ENCODE peak calls at places on chromosomes 12 and 14, in seven cellular contexts. R, C, A, Z, Y, S and K are unnamed samples.

GRCh38 chr12:8018666-8019581 is 13.6 kb upstream of the FOXJ2 start:
- DNase-seq in R (no peak), C (peak), A (no peak), Z (no peak), Y (no peak), S (peak), K (peak)

GRCh38 chr14:22471545-22472121 is 117.4 kb downstream of the DAD1 start:
- DNase-seq in R (peak), C (peak), A (peak), Z (no peak), Y (no peak), S (peak), K (peak)

GRCh38 chr12:85782711-85783110 is 53.5 kb downstream of the RASSF9 start:
- DNase-seq in R (no peak), C (no peak), A (no peak), Z (no peak), Y (no peak), S (no peak), K (peak)

GRCh38 chr12:123078114-123078465 is 72.8 kb downstream of the PITPNM2 start:
- DNase-seq in R (no peak), C (no peak), A (no peak), Z (no peak), Y (no peak), S (peak), K (no peak)

GRCh38 chr14:101194356-101195308 is 291.1 kb upstream of the RTL1 start:
- DNase-seq in R (no peak), C (no peak), A (no peak), Z (no peak), Y (no peak), S (no peak), K (no peak)

GRCh38 chr12:22275847-22276246 is 58.7 kb downstream of the ST8SIA1 start:
- DNase-seq in R (no peak), C (no peak), A (peak), Z (no peak), Y (no peak), S (no peak), K (no peak)

GRCh38 chr12:63151898-63152700 is 1.1 kb upstream of the AVPR1A start:
- DNase-seq in R (peak), C (peak), A (peak), Z (no peak), Y (no peak), S (peak), K (peak)

GRCh38 chr14:59098377-59098776 is 90.1 kb upstream of the DAAM1 start:
- DNase-seq in R (no peak), C (no peak), A (peak), Z (no peak), Y (no peak), S (no peak), K (no peak)

GRCh38 chr12:57604454-57605307 is at the start of gene DTX3:
- DNase-seq in R (no peak), C (no peak), A (peak), Z (no peak), Y (no peak), S (peak), K (no peak)

GRCh38 chr14:83566567-83566966 is 1963.4 kb upstream of the FLRT2 start:
- DNase-seq in R (no peak), C (no peak), A (no peak), Z (no peak), Y (no peak), S (no peak), K (no peak)
- TF ChIP-seq REST in R (no peak), C (no peak), A (no peak), Z (no peak), Y (no peak), S (no peak), K (no peak)

GRCh38 chr12:108629824-108630476 is 3.7 kb downstream of the SELPLG start:
- DNase-seq in R (no peak), C (peak), A (no peak), Z (no peak), Y (no peak), S (no peak), K (no peak)
- TF ChIP-seq REST in R (no peak), C (no peak), A (no peak), Z (no peak), Y (no peak), S (no peak), K (no peak)

GRCh38 chr12:60148831-60149230 is 553.0 kb downstream of the SLC16A7 start:
- DNase-seq in R (no peak), C (no peak), A (no peak), Z (no peak), Y (no peak), S (no peak), K (peak)
- TF ChIP-seq REST in R (no peak), C (no peak), A (no peak), Z (no peak), Y (no peak), S (no peak), K (no peak)

GRCh38 chr14:28830115-28830534 is 63.5 kb downstream of the FOXG1 start:
- DNase-seq in R (no peak), C (no peak), A (no peak), Z (no peak), Y (no peak), S (no peak), K (no peak)

DNA sequence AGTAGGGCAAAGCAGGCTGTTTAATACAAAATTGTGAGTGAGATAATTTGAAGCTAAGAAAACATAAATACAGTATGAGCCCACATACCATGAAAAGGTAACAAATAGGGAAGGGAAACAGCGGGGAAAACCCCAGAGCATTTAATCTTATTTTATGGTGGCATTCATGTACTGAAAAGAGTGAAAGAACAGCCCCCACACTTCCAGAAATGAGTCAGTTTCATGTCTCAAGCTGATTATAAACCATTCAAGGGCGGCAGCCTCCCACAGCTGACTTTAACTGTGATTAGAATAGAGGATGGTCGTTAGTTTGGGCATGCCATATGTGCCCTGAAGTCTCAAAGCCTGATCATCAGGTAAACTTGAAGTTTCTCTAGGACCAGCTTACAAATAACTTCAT is 64.5 kb downstream of the FOXG1 start:
- DNase-seq in R (no peak), C (no peak), A (no peak), Z (peak), Y (no peak), S (no peak), K (no peak)
- TF ChIP-seq REST in R (no peak), C (no peak), A (no peak), Z (no peak), Y (no peak), S (no peak), K (no peak)

DNA sequence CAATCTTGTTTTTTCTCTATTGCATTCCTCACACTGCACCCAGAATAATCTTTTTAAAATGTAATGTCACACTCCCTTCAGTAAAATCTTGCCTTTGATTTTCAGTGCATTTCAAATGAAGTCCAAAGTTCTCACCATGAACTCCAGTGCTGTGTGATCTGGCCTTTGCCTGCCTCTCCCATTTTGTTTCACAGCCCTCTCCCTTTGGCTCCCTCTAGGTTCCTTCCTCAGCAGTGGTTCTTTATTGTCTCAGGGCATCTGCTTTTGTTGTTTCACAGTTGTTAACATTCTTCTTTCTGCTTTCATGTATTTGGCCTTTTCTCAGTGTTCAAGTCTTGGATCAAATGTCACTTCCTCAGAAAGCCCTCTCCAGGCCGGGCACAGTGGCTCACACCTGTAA is 84.5 kb upstream of the AMN1 start:
- DNase-seq in R (no peak), C (peak), A (no peak), Z (no peak), Y (no peak), S (no peak), K (no peak)
- TF ChIP-seq REST in R (no peak), C (no peak), A (no peak), Z (no peak), Y (no peak), S (no peak), K (no peak)